ENCODE peak calls at places on chromosome 15, in five cellular contexts. O is RCC 7860, R is stomach, B is endothelial cell, W is progenitor cell of endocrine pancreas. F is an unnamed sample.

GRCh38 chr15:28935316-28935715 is 49.5 kb downstream of the APBA2 start:
- DNase-seq in O (no peak), R (no peak), B (peak), W (no peak), F (no peak)

GRCh38 chr15:100114526-100114925 is 227.2 kb downstream of the ADAMTS17 start:
- DNase-seq in O (peak), R (no peak), B (no peak), W (no peak), F (no peak)

GRCh38 chr15:58179206-58179605 is 41.0 kb downstream of the AQP9 start:
- DNase-seq in O (no peak), R (no peak), B (no peak), W (no peak), F (no peak)

GRCh38 chr15:67998599-67999122 is 55.5 kb upstream of the PIAS1 start:
- DNase-seq in O (no peak), R (peak), B (no peak), W (no peak), F (no peak)

GRCh38 chr15:33675246-33675645 is 293.1 kb upstream of the CHRM5 start:
- DNase-seq in O (no peak), R (no peak), B (no peak), W (no peak), F (no peak)

GRCh38 chr15:48352474-48353072 is 21.3 kb downstream of the DUT start:
- DNase-seq in O (peak), R (peak), B (peak), W (peak), F (peak)

GRCh38 chr15:95687056-95687455 is 643.4 kb upstream of the NR2F2 start:
- DNase-seq in O (no peak), R (no peak), B (no peak), W (no peak), F (no peak)

GRCh38 chr15:77634266-77634962 is 1.7 kb upstream of the LINGO1 start:
- DNase-seq in O (peak), R (peak), B (peak), W (peak), F (peak)

GRCh38 chr15:37109151-37109912 is 9.0 kb upstream of the MEIS2 start:
- DNase-seq in O (no peak), R (no peak), B (no peak), W (no peak), F (no peak)

GRCh38 chr15:60957111-60957510 is 272.0 kb downstream of the RORA start:
- DNase-seq in O (no peak), R (no peak), B (no peak), W (no peak), F (no peak)

GRCh38 chr15:40106203-40107161 is 2.2 kb downstream of the BMF start:
- DNase-seq in O (no peak), R (peak), B (peak), W (peak), F (no peak)

GRCh38 chr15:66024998-66025397 is 155.7 kb downstream of the RAB11A start:
- DNase-seq in O (no peak), R (no peak), B (no peak), W (no peak), F (no peak)